ENCODE peak calls at places on chromosomes 11 and 22, in seven cellular contexts. T is sciatic nerve, D is WERI-Rb-1, Y is type B pancreatic cell, O is keratinocyte, J is body of pancreas, H is EH. R is an unnamed sample.

GRCh38 chr22:41302016-41302767 is 867 bp downstream of the ZC3H7B start:
- DNase-seq in T (no peak), D (no peak), Y (peak; percentile 75), O (no peak), J (no peak), H (peak; percentile 24), R (no peak)

GRCh38 chr11:3803726-3804510 is 4.4 kb upstream of the PGAP2 start:
- DNase-seq in T (peak; percentile 18), D (no peak), Y (no peak), O (no peak), J (no peak), H (peak; percentile 94), R (no peak)

GRCh38 chr11:124204008-124204407 is 20.9 kb downstream of the OR10D3 start:
- DNase-seq in T (no peak), D (no peak), Y (no peak), O (no peak), J (no peak), H (no peak), R (no peak)

GRCh38 chr22:20607157-20607907 is 99.9 kb downstream of the MED15 start:
- DNase-seq in T (no peak), D (no peak), Y (no peak), O (no peak), J (no peak), H (no peak), R (no peak)

GRCh38 chr22:24695958-24696511 is 78.5 kb downstream of the PIWIL3 start:
- DNase-seq in T (no peak), D (no peak), Y (no peak), O (no peak), J (no peak), H (peak; percentile 34), R (no peak)

GRCh38 chr11:29159552-29160465 is 857.0 kb downstream of the KCNA4 start:
- DNase-seq in T (no peak), D (peak; percentile 65), Y (no peak), O (no peak), J (peak; percentile 46), H (peak; percentile 86), R (peak; percentile 0)

GRCh38 chr11:122220321-122220720 is 104.3 kb upstream of the BLID start:
- DNase-seq in T (no peak), D (no peak), Y (no peak), O (no peak), J (no peak), H (no peak), R (no peak)

GRCh38 chr22:42142771-42143461 is 12.3 kb upstream of the CYP2D6 start:
- DNase-seq in T (no peak), D (no peak), Y (no peak), O (no peak), J (no peak), H (no peak), R (no peak)

GRCh38 chr11:8294251-8294935 is 30.7 kb upstream of the LMO1 start:
- DNase-seq in T (no peak), D (no peak), Y (peak; percentile 42), O (no peak), J (no peak), H (no peak), R (no peak)

GRCh38 chr11:12717851-12718291 is 43.6 kb downstream of the TEAD1 start:
- DNase-seq in T (no peak), D (no peak), Y (no peak), O (no peak), J (no peak), H (peak; percentile 20), R (no peak)

GRCh38 chr22:25091449-25091848 is 108.2 kb upstream of the CRYBB3 start:
- DNase-seq in T (no peak), D (no peak), Y (no peak), O (no peak), J (no peak), H (no peak), R (no peak)

GRCh38 chr11:61021661-61022212 is 50.3 kb downstream of the CD6 start:
- DNase-seq in T (no peak), D (no peak), Y (no peak), O (no peak), J (peak; percentile 71), H (no peak), R (no peak)

GRCh38 chr22:45105281-45105700 is 58.4 kb upstream of the NUP50 start:
- DNase-seq in T (no peak), D (no peak), Y (no peak), O (no peak), J (no peak), H (peak; percentile 86), R (no peak)

GRCh38 chr11:56843816-56844215 is 95.3 kb upstream of the OR9G4 start:
- DNase-seq in T (no peak), D (no peak), Y (no peak), O (no peak), J (no peak), H (no peak), R (no peak)